ENCODE peak calls at places on chromosomes 11 and 22, in eight cellular contexts. T is stomach, K is ovary, C is H54, A is breast epithelium, Z is body of pancreas, U is GM12891, B is lower leg skin. Q is an unnamed sample.

GRCh38 chr11:126589492-126589803 is 234.0 kb downstream of the ST3GAL4 start:
- DNase-seq in C (no peak), T (no peak), Z (no peak), B (no peak), K (no peak), U (no peak), A (no peak), Q (no peak)

GRCh38 chr11:35549787-35550186 is 24.4 kb upstream of the PAMR1 start:
- DNase-seq in C (peak; percentile 59), B (no peak), Z (no peak), T (no peak), U (no peak), A (no peak), K (no peak), Q (no peak)

GRCh38 chr11:64019106-64020031 is 16.4 kb upstream of the FLRT1 start:
- DNase-seq in C (no peak), T (peak; percentile 63), A (no peak), U (no peak), B (no peak), K (no peak), Z (peak; percentile 59), Q (no peak)

GRCh38 chr11:57248780-57249383 is 11.8 kb upstream of the APLNR start:
- DNase-seq in A (peak; percentile 35), C (peak; percentile 66), T (peak; percentile 46), K (peak; percentile 49), Z (peak; percentile 52), U (no peak), B (peak; percentile 71), Q (peak; percentile 77)

GRCh38 chr11:60987577-60988277 is 16.2 kb downstream of the CD6 start:
- DNase-seq in T (no peak), A (no peak), K (no peak), C (no peak), U (no peak), B (no peak), Z (no peak), Q (no peak)

GRCh38 chr11:118633979-118634378 is 26.6 kb downstream of the PHLDB1 start:
- DNase-seq in C (no peak), A (no peak), B (no peak), U (no peak), T (no peak), Z (no peak), K (no peak), Q (no peak)

GRCh38 chr11:128365044-128365443 is 222.3 kb downstream of the ETS1 start:
- DNase-seq in Z (no peak), C (no peak), T (no peak), B (no peak), U (no peak), A (no peak), K (no peak), Q (no peak)

GRCh38 chr11:74233683-74234082 is 62.6 kb downstream of the PPME1 start:
- DNase-seq in Z (no peak), C (no peak), U (no peak), A (no peak), B (no peak), T (no peak), K (no peak), Q (no peak)

GRCh38 chr11:57800444-57801184 is 39.0 kb downstream of the CTNND1 start:
- DNase-seq in T (no peak), U (peak; percentile 30), B (no peak), A (peak; percentile 50), K (no peak), C (peak; percentile 45), Z (peak; percentile 68), Q (peak; percentile 80)

GRCh38 chr22:26033586-26033985 is 135.7 kb upstream of the SEZ6L start:
- DNase-seq in K (no peak), B (no peak), T (no peak), Z (no peak), C (no peak), U (no peak), A (no peak), Q (no peak)

GRCh38 chr22:19117111-19117512 is 5.1 kb downstream of the DGCR2 start:
- DNase-seq in T (no peak), K (no peak), Z (peak; percentile 46), A (no peak), U (no peak), C (no peak), B (no peak), Q (no peak)

GRCh38 chr22:50622723-50623327 is 5.1 kb downstream of the ARSA start:
- DNase-seq in K (no peak), Z (peak; percentile 96), T (peak; percentile 92), A (peak; percentile 89), B (no peak), U (no peak), C (no peak), Q (no peak)

GRCh38 chr11:12200359-12201015 is 90.1 kb downstream of the MICAL2 start:
- DNase-seq in C (no peak), U (no peak), A (peak; percentile 56), T (no peak), Z (peak; percentile 65), B (no peak), K (no peak), Q (peak; percentile 58)

GRCh38 chr11:47991266-47991830 is 11.0 kb downstream of the PTPRJ start:
- DNase-seq in Z (peak; percentile 91), T (peak; percentile 64), U (no peak), K (no peak), B (no peak), C (no peak), A (peak; percentile 69), Q (peak; percentile 24)

DNA sequence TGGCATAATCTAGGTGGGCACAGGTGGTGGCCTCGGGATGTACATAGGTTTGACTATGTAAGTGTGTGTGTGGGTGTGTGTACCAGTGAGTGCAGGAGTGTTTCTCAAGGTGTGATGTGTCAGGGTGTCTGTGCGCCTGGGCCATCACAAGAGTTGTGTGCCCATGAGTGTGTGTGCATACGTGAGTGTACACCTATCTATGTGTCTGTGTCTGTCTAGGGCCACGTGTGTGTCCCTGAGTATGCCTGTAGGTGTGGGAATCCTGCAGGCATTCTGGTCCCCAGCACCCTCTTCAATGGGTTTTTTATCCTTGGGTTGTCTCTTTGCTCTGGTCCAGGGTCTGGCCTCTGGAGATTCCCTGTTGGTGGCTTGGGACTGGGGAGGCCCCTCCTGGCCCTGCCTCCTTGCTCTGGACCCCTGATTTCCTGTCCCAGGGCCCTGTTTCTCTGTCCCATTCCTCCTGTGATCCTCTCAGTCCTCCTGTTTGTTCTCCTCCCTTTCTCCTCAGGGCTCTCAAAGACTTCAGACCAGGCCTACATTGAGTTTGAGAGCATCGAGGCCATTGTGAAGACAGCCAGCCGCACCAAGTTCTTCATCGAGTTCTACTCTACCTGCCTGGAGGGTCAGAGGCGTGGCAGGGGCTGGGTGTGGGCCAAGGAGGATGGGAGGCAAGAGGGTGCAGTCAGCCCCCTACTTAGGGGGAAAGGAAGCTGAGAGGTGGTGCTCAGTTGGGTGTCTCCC is 9.4 kb downstream of the INPPL1 start:
- DNase-seq in U (no peak), Z (no peak), K (no peak), B (no peak), T (no peak), A (no peak), C (no peak), Q (no peak)
- TF ChIP-seq POLR2A in U (no peak), Z (no peak), K (no peak), B (no peak), T (no peak), A (no peak), C (no peak), Q (no peak)

DNA sequence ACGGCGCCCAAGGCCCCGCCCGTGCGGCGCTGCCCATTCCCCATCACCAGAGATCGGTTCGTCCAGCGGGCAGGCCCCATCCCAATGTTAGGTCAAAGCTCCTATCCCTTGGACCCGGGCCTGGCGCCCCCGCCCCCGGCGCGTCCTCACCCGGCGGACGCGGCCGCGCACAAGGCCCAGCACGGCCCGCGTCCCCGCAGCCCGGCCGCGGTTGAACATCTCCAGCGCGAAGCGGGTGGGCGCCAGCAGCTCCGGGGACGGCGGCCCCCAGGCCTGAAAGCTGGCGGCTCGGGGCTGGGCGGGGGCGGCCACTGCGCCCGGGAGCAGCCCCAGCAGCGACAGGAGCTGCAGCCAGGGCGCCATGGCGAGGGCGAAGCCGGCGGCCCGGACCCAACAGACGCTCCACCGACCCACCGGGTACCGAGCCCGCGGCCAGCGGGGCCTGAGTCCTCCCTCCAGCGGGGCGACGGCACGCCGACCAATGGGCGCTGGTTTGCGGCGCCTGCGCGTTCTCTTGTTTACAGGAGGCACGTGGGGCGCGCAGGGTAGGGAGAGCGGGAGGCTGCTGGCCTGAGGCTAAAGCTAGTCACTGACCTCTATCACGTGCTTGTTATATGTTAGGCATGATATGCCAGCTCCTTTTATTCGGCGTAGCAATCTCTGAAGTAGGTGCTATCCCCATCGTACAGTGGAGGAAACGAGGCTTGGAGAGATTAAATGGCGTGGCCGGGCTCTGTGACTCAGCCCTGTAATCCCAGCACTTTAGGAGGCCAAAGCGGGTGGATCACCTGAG is at the start of gene CTSF:
- DNase-seq in B (peak; percentile 87), Z (peak; percentile 89), C (peak; percentile 76), U (peak; percentile 93), T (peak; percentile 91), A (peak; percentile 68), K (peak; percentile 87), Q (peak; percentile 76)
- TF ChIP-seq POLR2A in B (no peak), Z (no peak), C (peak; percentile 43), U (no peak), T (no peak), A (no peak), K (peak; percentile 44), Q (no peak)

GRCh38 chr11:65429724-65430405 is 7.3 kb downstream of the NEAT1 start:
- DNase-seq in C (no peak), K (peak; percentile 76), B (no peak), A (peak; percentile 65), U (no peak), Z (peak; percentile 82), T (peak; percentile 80), Q (peak; percentile 72)
- TF ChIP-seq POLR2A in C (peak; percentile 19), K (peak; percentile 45), B (no peak), A (peak; percentile 27), U (peak; percentile 68), Z (no peak), T (peak; percentile 79), Q (peak; percentile 85)

GRCh38 chr11:78651136-78651775 is 76.6 kb upstream of the NARS2 start:
- DNase-seq in A (peak; percentile 7), U (no peak), K (no peak), C (no peak), Z (no peak), B (no peak), T (no peak), Q (no peak)

GRCh38 chr11:78653294-78653909 is 78.7 kb upstream of the NARS2 start:
- DNase-seq in A (peak; percentile 10), C (no peak), K (no peak), T (no peak), Z (no peak), U (no peak), B (no peak), Q (no peak)

GRCh38 chr11:78651923-78652602 is 77.4 kb upstream of the NARS2 start:
- DNase-seq in Z (no peak), A (peak; percentile 6), K (no peak), T (no peak), B (no peak), U (no peak), C (no peak), Q (no peak)

GRCh38 chr11:78654071-78654470 is 79.4 kb upstream of the NARS2 start:
- DNase-seq in U (no peak), C (no peak), K (no peak), Z (no peak), A (peak; percentile 5), T (no peak), B (no peak), Q (no peak)

DNA sequence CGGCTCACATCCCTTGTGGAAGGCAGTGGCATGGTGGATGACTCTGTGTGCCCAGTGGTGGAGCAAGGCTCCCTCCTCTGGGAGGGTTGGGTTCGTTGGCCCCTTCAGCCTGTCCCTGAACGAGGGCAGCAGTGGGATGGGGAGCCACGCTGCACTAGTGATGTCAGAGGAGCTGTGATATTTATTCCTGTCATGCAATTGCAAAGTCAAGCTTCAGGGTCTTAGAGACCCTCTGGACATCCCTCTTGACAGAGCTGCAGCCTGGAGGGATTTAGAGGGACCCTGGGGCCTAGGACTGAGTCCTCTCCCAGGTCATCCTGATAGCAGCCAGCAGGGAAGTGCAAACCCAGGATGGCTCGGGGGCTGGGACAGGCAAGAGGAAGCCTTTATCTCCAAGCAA is 78.2 kb upstream of the NARS2 start:
- DNase-seq in Z (no peak), K (no peak), U (no peak), T (no peak), B (no peak), C (no peak), A (peak; percentile 4), Q (no peak)
- TF ChIP-seq POLR2A in Z (no peak), K (no peak), U (no peak), T (no peak), B (no peak), C (no peak), A (no peak), Q (no peak)

Q was measured in erythroblast.